ENCODE peak calls at places on chromosomes 7 and 10, in eight cellular contexts. O is heart left ventricle, N is choroid plexus epithelial cell, X is astrocyte, H is tibial artery, L is cardiac fibroblast, Q is psoas muscle, D is pancreas. J is an unnamed sample.

GRCh38 chr10:26215923-26216576 is 524 bp upstream of the GAD2 start:
- DNase-seq in O (no peak), N (no peak), X (peak; percentile 13), H (no peak), L (peak; percentile 7), Q (no peak), D (peak; percentile 42), J (no peak)

GRCh38 chr7:36262706-36263484 is 109.8 kb downstream of the EEPD1 start:
- DNase-seq in O (no peak), N (no peak), X (no peak), H (no peak), L (no peak), Q (no peak), D (no peak), J (no peak)

GRCh38 chr10:116744163-116744788 is 1.9 kb upstream of the HSPA12A start:
- DNase-seq in O (no peak), N (no peak), X (no peak), H (no peak), L (no peak), Q (no peak), D (no peak), J (no peak)

GRCh38 chr10:1517684-1518083 is 219.6 kb downstream of the ADARB2 start:
- DNase-seq in O (no peak), N (no peak), X (no peak), H (no peak), L (no peak), Q (peak; percentile 5), D (no peak), J (no peak)

GRCh38 chr7:129575699-129576098 is 35.8 kb upstream of the NRF1 start:
- DNase-seq in O (no peak), N (no peak), X (no peak), H (no peak), L (no peak), Q (no peak), D (no peak), J (no peak)

GRCh38 chr7:125775319-125775718 is 845.7 kb upstream of the POT1 start:
- DNase-seq in O (no peak), N (peak; percentile 2), X (no peak), H (no peak), L (no peak), Q (no peak), D (no peak), J (no peak)

GRCh38 chr10:47099445-47099844 is 188.2 kb downstream of the PTPN20 start:
- DNase-seq in O (no peak), N (no peak), X (no peak), H (no peak), L (no peak), Q (no peak), D (no peak), J (no peak)

GRCh38 chr7:116348356-116348755 is 138.0 kb downstream of the TES start:
- DNase-seq in O (no peak), N (peak; percentile 47), X (no peak), H (no peak), L (no peak), Q (no peak), D (no peak), J (no peak)

GRCh38 chr10:124600051-124600880 is 138.6 kb downstream of the LHPP start:
- DNase-seq in O (no peak), N (no peak), X (no peak), H (no peak), L (no peak), Q (peak; percentile 23), D (peak; percentile 9), J (no peak)

GRCh38 chr10:131862548-131862947 is 38.3 kb upstream of the PPP2R2D start:
- DNase-seq in O (no peak), N (no peak), X (no peak), H (peak; percentile 58), L (peak; percentile 31), Q (no peak), D (no peak), J (no peak)

GRCh38 chr7:156173748-156174353 is 361.6 kb upstream of the SHH start:
- DNase-seq in O (no peak), N (no peak), X (no peak), H (no peak), L (no peak), Q (no peak), D (no peak), J (no peak)

GRCh38 chr7:26196305-26196704 is 4.2 kb downstream of the HNRNPA2B1 start:
- DNase-seq in O (no peak), N (no peak), X (no peak), H (no peak), L (no peak), Q (no peak), D (no peak), J (no peak)

GRCh38 chr10:18334116-18334867 is 194.1 kb downstream of the CACNB2 start:
- DNase-seq in O (no peak), N (peak; percentile 16), X (no peak), H (no peak), L (peak; percentile 56), Q (no peak), D (no peak), J (no peak)

GRCh38 chr7:113698556-113699220 is 220.1 kb downstream of the PPP1R3A start:
- DNase-seq in O (no peak), N (peak; percentile 60), X (peak; percentile 6), H (no peak), L (peak; percentile 43), Q (no peak), D (no peak), J (no peak)

GRCh38 chr10:104437226-104437625 is 83.6 kb downstream of the CFAP58 start:
- DNase-seq in O (no peak), N (no peak), X (no peak), H (no peak), L (no peak), Q (no peak), D (no peak), J (no peak)

GRCh38 chr7:40583653-40584424 is 449.0 kb downstream of the SUGCT start:
- DNase-seq in O (peak; percentile 10), N (no peak), X (no peak), H (no peak), L (no peak), Q (no peak), D (no peak), J (peak; percentile 30)

GRCh38 chr10:127102176-127102575 is 94.2 kb downstream of the INSYN2A start:
- DNase-seq in O (no peak), N (no peak), X (no peak), H (no peak), L (no peak), Q (no peak), D (no peak), J (no peak)

DNA sequence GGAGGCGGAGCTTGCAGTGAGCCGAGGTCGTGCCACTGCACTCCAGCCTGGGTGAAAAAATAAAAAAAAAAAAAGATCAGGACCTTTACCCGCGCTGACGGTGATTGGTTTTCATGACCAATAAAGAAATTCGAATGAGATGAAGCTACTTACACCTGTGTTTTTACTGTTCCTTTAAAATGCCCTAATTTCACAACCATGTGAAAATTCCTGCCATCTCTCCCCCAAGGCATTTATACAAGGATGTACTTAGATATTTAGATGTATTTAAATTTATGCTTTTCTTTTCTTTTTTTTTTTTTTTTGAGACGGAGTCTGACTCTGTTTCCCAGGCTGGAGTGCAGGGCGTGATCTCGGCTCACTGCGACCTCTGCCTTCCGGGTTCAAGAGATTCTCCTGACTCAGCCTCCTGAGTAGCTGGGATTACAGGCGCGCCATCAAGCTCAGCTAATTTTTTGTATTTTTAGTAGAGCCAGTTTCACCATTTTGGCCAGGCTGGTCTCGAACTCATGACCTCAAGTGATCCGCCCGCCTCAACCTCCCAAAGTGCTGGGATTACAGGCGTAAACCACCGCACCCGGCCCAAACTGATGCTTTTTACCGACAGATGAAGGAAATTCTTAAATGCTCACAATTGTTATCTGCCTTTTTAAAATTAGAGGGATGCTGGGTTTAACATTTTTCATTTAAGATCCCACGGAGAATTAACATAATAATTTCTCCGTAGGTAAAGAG is 3.1 kb upstream of the PHYH start:
- DNase-seq in O (no peak), N (no peak), X (no peak), H (no peak), L (no peak), Q (no peak), D (no peak), J (no peak)
- H3K4me3 ChIP-seq in O (peak overlapping the region; percentile 62), N (no peak overlapping the region), X (no peak overlapping the region), H (peak overlapping the region; percentile 56), L (peak overlapping the region; percentile 64), Q (peak overlapping the region; percentile 74), D (no peak overlapping the region), J (no peak overlapping the region)

DNA sequence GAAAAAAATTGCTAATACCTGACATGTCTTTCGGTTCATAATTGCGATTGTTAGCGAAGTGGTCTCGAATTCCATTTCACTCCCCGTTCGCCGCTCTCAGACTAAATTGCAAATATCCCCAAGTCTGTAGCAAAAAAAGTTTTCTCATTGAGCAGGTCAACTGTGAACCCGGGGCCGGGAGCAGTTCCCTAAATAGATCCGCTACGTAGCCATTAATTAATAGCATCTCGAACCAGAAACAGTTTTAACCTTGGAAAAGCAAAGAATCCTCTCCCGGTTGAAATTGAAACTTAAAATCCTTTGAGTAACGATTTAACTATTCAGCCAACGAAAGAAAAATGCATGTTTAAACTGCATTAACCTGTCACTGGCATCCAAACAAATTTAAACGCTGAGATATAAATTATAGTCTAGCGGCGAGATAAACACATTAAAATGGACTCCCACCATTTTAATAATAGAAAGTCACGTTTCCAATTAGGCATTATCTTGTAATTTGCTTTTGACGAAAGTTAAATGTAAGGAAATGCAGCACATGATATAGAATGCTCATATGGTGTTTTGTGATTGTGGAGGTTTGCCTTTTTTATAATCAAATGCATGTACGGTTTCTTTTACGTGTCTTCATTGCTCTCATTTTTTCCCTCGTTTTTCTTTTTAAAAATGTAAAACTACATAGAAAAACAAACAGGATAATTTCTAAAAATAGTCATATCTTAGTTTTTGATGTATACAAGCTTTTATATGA is 692 bp upstream of the KLF14 start:
- DNase-seq in O (no peak), N (no peak), X (no peak), H (no peak), L (no peak), Q (no peak), D (no peak), J (no peak)
- H3K4me3 ChIP-seq in O (peak overlapping the region; percentile 55), N (peak overlapping the region; percentile 58), X (peak overlapping the region; percentile 69), H (peak overlapping the region; percentile 42), L (peak overlapping the region; percentile 32), Q (peak overlapping the region; percentile 71), D (peak overlapping the region; percentile 27), J (peak overlapping the region; percentile 59)

DNA sequence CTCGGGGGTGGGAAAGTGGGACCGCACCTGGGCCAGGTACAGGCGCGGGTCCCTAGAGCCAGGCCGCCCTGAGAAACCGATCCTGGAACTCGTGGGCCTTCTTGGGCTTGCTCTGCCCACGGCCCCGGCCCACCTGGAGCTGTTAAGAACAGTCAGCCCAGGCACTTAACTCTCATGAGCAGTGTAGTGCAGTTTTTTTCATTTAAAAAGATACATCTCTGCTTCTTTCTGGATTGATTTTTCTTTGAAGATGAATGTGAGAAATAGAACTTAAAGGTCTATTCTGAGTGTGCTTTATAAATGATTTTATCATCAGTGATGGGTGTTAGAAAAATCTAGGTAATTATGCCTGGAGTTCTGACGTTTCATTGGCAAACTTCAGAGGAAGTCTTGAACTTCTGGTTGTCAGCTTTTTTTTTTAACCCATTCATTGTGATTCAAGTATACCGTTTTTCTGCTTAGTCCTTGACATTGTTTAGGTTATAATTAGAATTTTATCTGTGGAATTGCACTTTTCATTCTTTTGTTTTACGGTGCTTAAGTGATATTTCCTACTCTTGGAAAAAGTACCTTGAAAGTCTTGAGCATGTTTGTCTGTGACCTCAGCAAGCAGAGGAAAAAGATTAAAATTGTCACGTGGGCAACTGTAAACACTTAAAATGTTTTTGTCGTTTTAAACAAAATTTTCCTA is 845 bp downstream of the CDK1 start:
- DNase-seq in O (no peak), N (peak; percentile 20), X (no peak), H (no peak), L (no peak), Q (no peak), D (no peak), J (no peak)
- H3K4me3 ChIP-seq in O (peak overlapping the region; percentile 69), N (peak overlapping the region; percentile 77), X (peak overlapping the region; percentile 84), H (peak overlapping the region; percentile 57), L (peak overlapping the region; percentile 76), Q (peak overlapping the region; percentile 67), D (peak overlapping the region; percentile 22), J (peak overlapping the region; percentile 86)

GRCh38 chr7:149855368-149856305 is 17.5 kb downstream of the ZNF862 start:
- DNase-seq in O (no peak), N (peak; percentile 97), X (peak; percentile 90), H (no peak), L (peak; percentile 54), Q (peak; percentile 26), D (no peak), J (peak; percentile 77)
- H3K4me3 ChIP-seq in O (no peak overlapping the region), N (no peak overlapping the region), X (peak overlapping the region; percentile 7), H (no peak overlapping the region), L (no peak overlapping the region), Q (no peak overlapping the region), D (no peak overlapping the region), J (no peak overlapping the region)

J was measured in skeletal muscle cell.